ENCODE peak calls at places on chromosomes 13 and 19, in eight cellular contexts. T is IMR-90, K is tibial nerve, O is stomach, D is ovary, H is spleen, Y is Peyer's patch, V is GM12878. P is an unnamed sample. For H3K36me3, the result is how much of the 10 kb centered on the place peaks cover.

GRCh38 chr19:35860818-35861639 is 4.3 kb downstream of the KIRREL2 start:
- DNase-seq in T (no peak), K (no peak), O (peak), D (no peak), H (no peak), Y (no peak), V (no peak), P (peak)

GRCh38 chr13:113445791-113446487 is 7.3 kb downstream of the ADPRHL1 start:
- DNase-seq in T (no peak), K (no peak), O (no peak), D (no peak), H (peak), Y (no peak), V (no peak), P (no peak)

GRCh38 chr13:98906746-98907502 is 70.9 kb downstream of the DOCK9 start:
- DNase-seq in T (no peak), K (no peak), O (no peak), D (no peak), H (no peak), Y (no peak), V (no peak), P (no peak)

GRCh38 chr13:90686438-90686837 is 661.0 kb upstream of the MIR17HG start:
- DNase-seq in T (peak), K (no peak), O (no peak), D (no peak), H (no peak), Y (no peak), V (no peak), P (no peak)

GRCh38 chr19:35995655-35995993 is 636 bp downstream of the SDHAF1 start:
- DNase-seq in T (peak), K (no peak), O (no peak), D (peak), H (peak), Y (peak), V (no peak), P (peak)

GRCh38 chr13:66492479-66492878 is 737.7 kb downstream of the PCDH9 start:
- DNase-seq in T (no peak), K (no peak), O (no peak), D (no peak), H (no peak), Y (no peak), V (no peak), P (no peak)

GRCh38 chr13:100100115-100100879 is 11.4 kb downstream of the PCCA start:
- DNase-seq in T (peak), K (peak), O (peak), D (peak), H (no peak), Y (no peak), V (no peak), P (peak)

GRCh38 chr13:50085063-50085462 is 69.8 kb downstream of the KCNRG start:
- DNase-seq in T (peak), K (no peak), O (no peak), D (no peak), H (no peak), Y (no peak), V (no peak), P (no peak)

GRCh38 chr19:45499196-45500180 is 1.2 kb downstream of the PPM1N start:
- DNase-seq in T (no peak), K (peak), O (no peak), D (no peak), H (peak), Y (peak), V (no peak), P (peak)

GRCh38 chr19:56491399-56491798 is 14.3 kb upstream of the ZNF667 start:
- DNase-seq in T (peak), K (no peak), O (no peak), D (no peak), H (no peak), Y (no peak), V (no peak), P (no peak)

GRCh38 chr19:7461841-7462629 is 26.8 kb downstream of the PEX11G start:
- DNase-seq in T (no peak), K (no peak), O (no peak), D (no peak), H (no peak), Y (no peak), V (no peak), P (no peak)

GRCh38 chr19:13036366-13036976 is 41.2 kb downstream of the NFIX start:
- DNase-seq in T (peak), K (no peak), O (peak), D (no peak), H (no peak), Y (peak), V (no peak), P (peak)

GRCh38 chr13:65894049-65894448 is 1336.1 kb downstream of the PCDH9 start:
- DNase-seq in T (no peak), K (no peak), O (no peak), D (no peak), H (no peak), Y (no peak), V (no peak), P (no peak)

GRCh38 chr19:49997709-49998108 is 27.5 kb downstream of the VRK3 start:
- DNase-seq in T (peak), K (no peak), O (no peak), D (no peak), H (no peak), Y (no peak), V (peak), P (no peak)

GRCh38 chr19:3459322-3459881 is 20.9 kb downstream of the SMIM24 start:
- DNase-seq in T (peak), K (peak), O (peak), D (peak), H (no peak), Y (no peak), V (no peak), P (peak)

GRCh38 chr13:58018865-58019264 is 387.3 kb downstream of the PCDH17 start:
- DNase-seq in T (no peak), K (no peak), O (no peak), D (no peak), H (no peak), Y (no peak), V (no peak), P (no peak)

GRCh38 chr13:38477676-38478075 is 128.0 kb downstream of the UFM1 start:
- DNase-seq in T (no peak), K (no peak), O (no peak), D (no peak), H (no peak), Y (no peak), V (no peak), P (no peak)

GRCh38 chr19:7500811-7501450 is 12.1 kb upstream of the PEX11G start:
- DNase-seq in T (peak), K (no peak), O (peak), D (peak), H (peak), Y (peak), V (no peak), P (no peak)

GRCh38 chr19:7917292-7918061 is 2.7 kb upstream of the SNAPC2 start:
- DNase-seq in T (peak), K (no peak), O (peak), D (peak), H (peak), Y (peak), V (no peak), P (peak)

GRCh38 chr13:112931028-112931934 is 37.7 kb upstream of the MCF2L start:
- DNase-seq in T (peak), K (no peak), O (no peak), D (no peak), H (no peak), Y (peak), V (no peak), P (no peak)

GRCh38 chr19:29683009-29683408 is 17.7 kb downstream of the PLEKHF1 start:
- DNase-seq in T (no peak), K (no peak), O (no peak), D (no peak), H (no peak), Y (no peak), V (no peak), P (no peak)

GRCh38 chr13:101868585-101869469 is 416.4 kb downstream of the ITGBL1 start:
- DNase-seq in T (no peak), K (no peak), O (no peak), D (no peak), H (no peak), Y (no peak), V (no peak), P (no peak)

GRCh38 chr13:79531542-79532239 is 50.7 kb downstream of the NDFIP2 start:
- DNase-seq in T (no peak), K (no peak), O (no peak), D (no peak), H (no peak), Y (no peak), V (no peak), P (no peak)

GRCh38 chr13:80718970-80719369 is 378.0 kb upstream of the SPRY2 start:
- DNase-seq in T (no peak), K (no peak), O (no peak), D (no peak), H (no peak), Y (no peak), V (no peak), P (no peak)
- H3K27ac ChIP-seq in T (no peak), K (no peak), O (no peak), D (no peak), H (no peak), Y (no peak), V (no peak), P (no peak)

DNA sequence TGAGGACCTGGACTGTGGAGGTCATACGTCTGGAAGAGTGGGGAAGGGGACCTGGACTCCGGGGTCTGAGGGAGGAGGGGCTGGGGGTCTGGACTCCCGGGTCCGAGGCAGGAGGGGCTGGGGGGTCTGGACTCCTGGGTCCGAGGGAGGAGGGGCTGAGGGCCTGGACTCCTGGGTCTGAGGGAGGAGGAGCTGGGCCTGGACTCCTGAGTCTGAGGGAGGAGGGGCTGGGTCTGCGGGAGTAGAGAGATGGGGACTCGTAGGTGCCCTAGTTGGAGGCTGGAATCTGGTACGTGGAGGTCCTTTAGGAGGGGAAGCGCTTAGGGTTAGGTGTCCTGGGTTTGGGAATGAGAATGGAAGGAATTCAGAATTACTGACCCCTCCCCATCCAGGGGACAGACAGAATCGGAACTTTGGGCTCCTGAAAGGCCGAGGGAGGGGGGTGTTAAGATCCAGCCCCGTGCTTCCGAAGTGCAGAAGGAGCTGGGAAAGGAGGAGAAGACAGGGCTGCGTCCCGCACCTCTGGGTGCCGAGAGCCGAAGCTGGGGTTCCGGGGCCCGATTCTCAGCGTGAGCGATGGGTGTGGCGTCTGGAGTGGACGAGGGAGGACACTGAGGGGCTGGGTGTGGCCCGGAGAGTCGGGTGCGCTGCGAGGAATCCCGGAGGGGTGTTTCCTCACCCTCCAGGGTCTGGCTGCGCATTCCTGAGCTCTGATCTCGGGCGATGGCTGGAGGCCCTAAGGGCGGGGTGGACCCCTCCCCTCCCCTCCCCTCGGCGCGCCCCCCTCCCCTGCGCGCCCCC is 608 bp downstream of the MYADM start:
- DNase-seq in T (peak), K (no peak), O (peak), D (peak), H (peak), Y (peak), V (no peak), P (peak)
- TF ChIP-seq POLR2A in T (peak), K (no peak), O (no peak), D (peak), H (no peak), Y (no peak), V (no peak), P (peak)

GRCh38 chr19:57773488-57773887 is 4.0 kb downstream of the ZNF586 start:
- DNase-seq in T (no peak), K (no peak), O (no peak), D (no peak), H (no peak), Y (no peak), V (no peak), P (no peak)
- H3K36me3 ChIP-seq in T (under half), K (under half), O (half or more), D (under half), H (under half), Y (under half), V (under half), P (under half)

GRCh38 chr13:22316494-22317025 is 645.7 kb downstream of the FGF9 start:
- DNase-seq in T (no peak), K (no peak), O (no peak), D (no peak), H (no peak), Y (no peak), V (no peak), P (no peak)
- H3K27ac ChIP-seq in T (no peak), K (no peak), O (no peak), D (no peak), H (no peak), Y (no peak), V (no peak), P (no peak)

GRCh38 chr19:38975214-38975860 is at the start of gene FBXO17:
- DNase-seq in T (peak), K (peak), O (peak), D (no peak), H (no peak), Y (peak), V (no peak), P (peak)
- TF ChIP-seq POLR2A in T (no peak), K (no peak), O (no peak), D (no peak), H (no peak), Y (no peak), V (no peak), P (no peak)

GRCh38 chr13:28415994-28416411 is 78.9 kb downstream of the FLT1 start:
- DNase-seq in T (no peak), K (no peak), O (no peak), D (no peak), H (no peak), Y (no peak), V (no peak), P (no peak)
- H3K36me3 ChIP-seq in T (under half), K (under half), O (under half), D (under half), H (under half), Y (under half), V (under half), P (under half)

GRCh38 chr19:39400997-39401548 is 5.6 kb upstream of the ZFP36 start:
- DNase-seq in T (no peak), K (no peak), O (no peak), D (no peak), H (no peak), Y (no peak), V (no peak), P (peak)
- H3K27ac ChIP-seq in T (peak), K (peak), O (peak), D (no peak), H (peak), Y (peak), V (peak), P (peak)

GRCh38 chr19:41859213-41859617 is 840 bp upstream of the RPS19 start:
- DNase-seq in T (no peak), K (no peak), O (no peak), D (no peak), H (no peak), Y (no peak), V (no peak), P (no peak)
- TF ChIP-seq POLR2A in T (no peak), K (no peak), O (no peak), D (no peak), H (no peak), Y (no peak), V (no peak), P (no peak)

GRCh38 chr19:11044436-11044835 is 44.8 kb upstream of the LDLR start:
- DNase-seq in T (no peak), K (no peak), O (no peak), D (peak), H (no peak), Y (no peak), V (no peak), P (no peak)

GRCh38 chr19:11047856-11048255 is 41.4 kb upstream of the LDLR start:
- DNase-seq in T (no peak), K (no peak), O (no peak), D (no peak), H (no peak), Y (no peak), V (no peak), P (no peak)

GRCh38 chr19:11045536-11045935 is 43.7 kb upstream of the LDLR start:
- DNase-seq in T (no peak), K (no peak), O (no peak), D (no peak), H (no peak), Y (no peak), V (no peak), P (no peak)

GRCh38 chr19:11050323-11051114 is 38.7 kb upstream of the LDLR start:
- DNase-seq in T (no peak), K (no peak), O (no peak), D (no peak), H (no peak), Y (no peak), V (no peak), P (no peak)

GRCh38 chr19:11046608-11047354 is 42.5 kb upstream of the LDLR start:
- DNase-seq in T (no peak), K (no peak), O (no peak), D (no peak), H (no peak), Y (no peak), V (peak), P (no peak)
- H3K36me3 ChIP-seq in T (half or more), K (under half), O (half or more), D (under half), H (under half), Y (under half), V (under half), P (under half)

GRCh38 chr19:33434886-33435705 is 61.6 kb downstream of the CEBPG start:
- DNase-seq in T (peak), K (no peak), O (no peak), D (no peak), H (peak), Y (peak), V (no peak), P (peak)
- H3K27ac ChIP-seq in T (no peak), K (no peak), O (no peak), D (no peak), H (no peak), Y (no peak), V (no peak), P (no peak)

P was measured in right lobe of liver.